ENCODE peak calls at places on chromosomes 2 and 18, in six cellular contexts. G, Q, J, H, E and U are unnamed samples.

GRCh38 chr2:117979911-117980341 is 33.9 kb downstream of the CCDC93 start:
- DNase-seq in G (peak; percentile 63), Q (no peak), J (no peak), H (no peak), E (no peak), U (no peak)

GRCh38 chr2:79977782-79978181 is 326.8 kb downstream of the LRRTM1 start:
- DNase-seq in G (peak; percentile 30), Q (no peak), J (no peak), H (no peak), E (no peak), U (no peak)

GRCh38 chr2:229425573-229425972 is 154.5 kb upstream of the PID1 start:
- DNase-seq in G (peak; percentile 15), Q (no peak), J (no peak), H (no peak), E (no peak), U (no peak)

GRCh38 chr2:239158641-239159475 is 242.0 kb downstream of the HDAC4 start:
- DNase-seq in G (no peak), Q (no peak), J (no peak), H (no peak), E (peak; percentile 12), U (no peak)

GRCh38 chr2:108115868-108116267 is 123.9 kb upstream of the SULT1C3 start:
- DNase-seq in G (no peak), Q (no peak), J (no peak), H (no peak), E (no peak), U (no peak)

GRCh38 chr2:189555243-189555642 is 25.3 kb downstream of the SLC40A1 start:
- DNase-seq in G (no peak), Q (no peak), J (no peak), H (no peak), E (peak; percentile 71), U (no peak)

GRCh38 chr2:208175069-208175842 is 11.9 kb upstream of the CRYGA start:
- DNase-seq in G (peak; percentile 93), Q (peak; percentile 87), J (peak; percentile 56), H (peak; percentile 75), E (peak; percentile 89), U (peak; percentile 87)

GRCh38 chr2:127637725-127638252 is 8.2 kb upstream of the GPR17 start:
- DNase-seq in G (peak; percentile 90), Q (peak; percentile 81), J (peak; percentile 71), H (peak; percentile 13), E (peak; percentile 27), U (peak; percentile 74)

GRCh38 chr2:60119778-60120177 is 433.7 kb downstream of the BCL11A start:
- DNase-seq in G (peak; percentile 2), Q (no peak), J (no peak), H (no peak), E (no peak), U (no peak)

GRCh38 chr2:70143314-70144150 is 47.3 kb downstream of the C2orf42 start:
- DNase-seq in G (peak; percentile 61), Q (peak; percentile 69), J (peak; percentile 25), H (peak; percentile 41), E (peak; percentile 70), U (peak; percentile 73)

DNA sequence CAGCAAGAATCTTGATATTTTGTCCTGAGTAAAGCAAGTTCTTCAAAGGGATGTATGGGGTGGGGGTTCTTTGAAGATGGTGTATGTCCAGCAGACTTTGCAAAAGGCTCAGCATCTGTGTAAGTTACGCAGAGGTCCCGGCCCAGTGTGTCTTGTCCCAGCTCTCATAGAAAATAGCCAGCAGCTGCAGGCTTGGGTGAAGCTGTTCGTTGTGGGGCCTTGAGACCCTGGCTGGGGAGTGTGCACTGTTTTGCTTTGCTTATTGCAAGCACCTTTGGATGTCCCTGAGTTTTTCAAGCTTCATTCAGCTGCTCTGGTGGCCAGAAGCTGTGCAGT is 361.2 kb upstream of the NT5C1B start:
- DNase-seq in G (peak; percentile 6), Q (peak; percentile 26), J (no peak), H (no peak), E (no peak), U (no peak)
- H3K9me3 ChIP-seq in G (no peaks in the 10 kb centered on the region), Q (no peaks in the 10 kb centered on the region), J (no peaks in the 10 kb centered on the region), H (no peaks in the 10 kb centered on the region), E (no peaks in the 10 kb centered on the region), U (no peaks in the 10 kb centered on the region)

GRCh38 chr2:231514951-231515297 is 15.3 kb downstream of the NMUR1 start:
- DNase-seq in G (peak; percentile 41), Q (no peak), J (no peak), H (no peak), E (no peak), U (no peak)
- H3K27ac ChIP-seq in G (peak overlapping the region; percentile 12), Q (peak overlapping the region; percentile 66), J (peak overlapping the region; percentile 69), H (no peak overlapping the region), E (peak overlapping the region; percentile 91), U (peak overlapping the region; percentile 75)

DNA sequence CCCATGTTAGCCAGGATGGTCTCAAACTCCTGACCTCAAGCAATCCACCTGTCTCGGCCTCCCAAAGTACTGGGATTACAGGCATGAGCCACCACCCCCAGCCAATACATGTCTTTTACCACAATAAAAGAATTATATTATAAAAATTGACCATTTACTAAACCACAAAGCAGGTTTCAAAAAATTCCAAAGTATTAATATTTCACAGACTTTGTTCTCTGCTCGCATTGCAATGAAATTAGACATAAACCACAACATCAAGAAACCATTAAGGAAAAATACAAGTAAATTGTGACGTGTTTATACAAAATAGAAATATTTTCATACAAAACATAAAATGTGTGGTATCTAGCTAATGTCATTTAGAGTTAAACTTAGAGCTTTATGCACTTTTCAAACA is 13.4 kb upstream of the MAPRE3 start:
- DNase-seq in G (no peak), Q (no peak), J (no peak), H (no peak), E (no peak), U (no peak)
- H3K27me3 ChIP-seq in G (peaks cover 81% of the 10 kb centered on the region), Q (no peaks in the 10 kb centered on the region), J (peaks cover 62% of the 10 kb centered on the region), H (no peaks in the 10 kb centered on the region), E (peaks cover 24% of the 10 kb centered on the region), U (peaks cover 33% of the 10 kb centered on the region)

GRCh38 chr2:125427721-125428315 is 1228.1 kb upstream of the GYPC start:
- DNase-seq in G (no peak), Q (no peak), J (peak; percentile 26), H (no peak), E (no peak), U (peak; percentile 22)
- H3K9me3 ChIP-seq in G (no peaks in the 10 kb centered on the region), Q (no peaks in the 10 kb centered on the region), J (no peaks in the 10 kb centered on the region), H (peaks cover 22% of the 10 kb centered on the region), E (no peaks in the 10 kb centered on the region), U (no peaks in the 10 kb centered on the region)

GRCh38 chr18:13258792-13259385 is 40.3 kb downstream of the LDLRAD4 start:
- DNase-seq in G (no peak), Q (no peak), J (no peak), H (no peak), E (no peak), U (no peak)

GRCh38 chr18:13254971-13255927 is 36.7 kb downstream of the LDLRAD4 start:
- DNase-seq in G (no peak), Q (no peak), J (no peak), H (no peak), E (no peak), U (no peak)

GRCh38 chr18:13257361-13257980 is 38.9 kb downstream of the LDLRAD4 start:
- DNase-seq in G (no peak), Q (no peak), J (no peak), H (no peak), E (no peak), U (no peak)

GRCh38 chr18:13253786-13254755 is 35.5 kb downstream of the LDLRAD4 start:
- DNase-seq in G (no peak), Q (no peak), J (no peak), H (no peak), E (no peak), U (no peak)

GRCh38 chr18:13256444-13257305 is 38.1 kb downstream of the LDLRAD4 start:
- DNase-seq in G (no peak), Q (no peak), J (no peak), H (no peak), E (no peak), U (no peak)
- H3K27ac ChIP-seq in G (no peak overlapping the region), Q (no peak overlapping the region), J (no peak overlapping the region), H (no peak overlapping the region), E (no peak overlapping the region), U (no peak overlapping the region)

DNA sequence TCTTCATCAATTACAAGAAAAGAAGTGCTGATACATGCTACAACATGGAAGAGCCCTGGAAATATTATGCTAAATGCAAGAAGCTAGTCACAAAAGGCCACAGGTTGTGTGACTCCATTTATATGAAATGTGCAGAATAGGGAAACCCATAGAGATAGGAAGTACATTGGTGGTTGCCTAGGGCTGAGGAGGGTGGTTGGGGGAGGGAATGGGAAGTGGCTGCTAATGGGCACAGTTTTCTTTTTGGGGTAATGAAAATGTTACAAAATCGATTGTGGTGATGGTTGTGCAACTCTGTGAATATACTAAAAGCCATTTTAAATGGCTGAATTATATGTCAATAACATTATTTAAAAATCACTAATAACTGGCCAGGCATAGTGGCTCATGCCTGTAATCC is 24.3 kb upstream of the RESP18 start:
- DNase-seq in G (no peak), Q (no peak), J (no peak), H (no peak), E (no peak), U (no peak)
- H3K27me3 ChIP-seq in G (peaks cover 18% of the 10 kb centered on the region), Q (no peaks in the 10 kb centered on the region), J (peaks cover 47% of the 10 kb centered on the region), H (no peaks in the 10 kb centered on the region), E (peaks cover 19% of the 10 kb centered on the region), U (no peaks in the 10 kb centered on the region)

DNA sequence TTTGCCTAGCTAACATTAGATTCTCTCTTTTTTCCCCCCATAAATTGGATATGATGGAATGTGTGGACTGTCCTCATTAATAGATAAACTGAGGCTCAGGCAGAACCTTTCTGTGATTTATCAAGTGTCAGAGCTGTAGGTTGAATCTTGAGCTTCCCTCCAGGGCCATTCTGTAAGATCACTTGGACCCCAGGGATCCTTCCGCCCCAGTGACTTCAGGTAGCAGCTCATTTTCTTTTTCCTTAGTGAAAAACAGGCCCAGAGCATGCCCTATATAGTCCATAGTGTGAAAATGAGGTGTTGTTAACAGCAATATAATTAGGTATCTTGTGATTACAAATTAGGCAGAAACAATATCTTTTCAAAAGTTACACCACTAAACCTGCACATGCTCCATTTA is 269.7 kb downstream of the ZNF385B start:
- DNase-seq in G (no peak), Q (no peak), J (no peak), H (no peak), E (no peak), U (no peak)
- H3K9me3 ChIP-seq in G (no peaks in the 10 kb centered on the region), Q (no peaks in the 10 kb centered on the region), J (no peaks in the 10 kb centered on the region), H (no peaks in the 10 kb centered on the region), E (no peaks in the 10 kb centered on the region), U (no peaks in the 10 kb centered on the region)

GRCh38 chr2:26724784-26725515 is 32.4 kb downstream of the KCNK3 start:
- DNase-seq in G (no peak), Q (peak; percentile 43), J (no peak), H (no peak), E (no peak), U (no peak)
- H3K27ac ChIP-seq in G (peak overlapping the region; percentile 80), Q (peak overlapping the region; percentile 89), J (peak overlapping the region; percentile 33), H (peak overlapping the region; percentile 80), E (peak overlapping the region; percentile 98), U (no peak overlapping the region)